ENCODE peak calls at places on chromosome 13, in eight cellular contexts. X, N, M, Q, E, O, A and V are unnamed samples.

GRCh38 chr13:70098669-70099068 is 9.0 kb upstream of the ATXN8OS start:
- DNase-seq in X (no peak), M (no peak), N (peak; percentile 31), O (no peak), A (no peak), Q (no peak), E (no peak), V (no peak)

GRCh38 chr13:43783820-43784219 is 3.0 kb downstream of the ENOX1 start:
- DNase-seq in A (no peak), Q (no peak), O (no peak), N (peak; percentile 75), E (no peak), M (no peak), X (peak; percentile 8), V (no peak)

GRCh38 chr13:36382030-36382429 is 35.8 kb upstream of the SPART start:
- DNase-seq in X (no peak), A (no peak), O (no peak), M (no peak), N (no peak), Q (no peak), E (no peak), V (no peak)

GRCh38 chr13:31951215-31951678 is 80.3 kb upstream of the FRY start:
- DNase-seq in Q (no peak), O (peak; percentile 79), A (no peak), M (no peak), N (no peak), E (no peak), X (peak; percentile 70), V (no peak)

GRCh38 chr13:35475131-35475959 is 1.1 kb downstream of the MAB21L1 start:
- DNase-seq in X (peak; percentile 16), A (peak; percentile 62), O (no peak), Q (no peak), M (no peak), N (peak; percentile 29), E (no peak), V (no peak)

GRCh38 chr13:40432018-40432978 is 234.1 kb downstream of the FOXO1 start:
- DNase-seq in M (no peak), X (no peak), E (no peak), N (no peak), O (no peak), A (no peak), Q (no peak), V (no peak)

GRCh38 chr13:99656092-99656745 is 154.9 kb downstream of the TM9SF2 start:
- DNase-seq in Q (peak; percentile 83), M (peak; percentile 58), O (no peak), X (peak; percentile 67), A (peak; percentile 80), N (peak; percentile 88), E (no peak), V (no peak)

GRCh38 chr13:31110617-31111016 is 51.1 kb downstream of the HSPH1 start:
- DNase-seq in X (no peak), O (no peak), N (no peak), A (no peak), E (no peak), M (no peak), Q (no peak), V (no peak)

GRCh38 chr13:101417043-101417406 is 717 bp upstream of the NALCN start:
- DNase-seq in A (peak; percentile 22), O (no peak), M (no peak), X (peak; percentile 84), Q (no peak), E (no peak), N (peak; percentile 69), V (no peak)

GRCh38 chr13:44801990-44802389 is 187.3 kb downstream of the NUFIP1 start:
- DNase-seq in X (peak; percentile 89), O (no peak), Q (no peak), E (peak; percentile 59), N (peak; percentile 91), M (no peak), A (peak; percentile 40), V (peak; percentile 18)

GRCh38 chr13:38951525-38952313 is 38.9 kb downstream of the STOML3 start:
- DNase-seq in E (no peak), A (no peak), N (peak; percentile 3), O (peak; percentile 58), M (no peak), X (no peak), Q (no peak), V (no peak)
- H3K4me3 ChIP-seq in E (no peak overlapping the region), A (no peak overlapping the region), N (no peak overlapping the region), O (no peak overlapping the region), M (no peak overlapping the region), X (no peak overlapping the region), Q (no peak overlapping the region), V (no peak overlapping the region)

GRCh38 chr13:97330448-97330847 is 103.5 kb upstream of the RAP2A start:
- DNase-seq in A (no peak), X (no peak), M (no peak), N (no peak), O (no peak), Q (no peak), E (no peak), V (no peak)

GRCh38 chr13:97327521-97328221 is 105.5 kb downstream of the MBNL2 start:
- DNase-seq in X (peak; percentile 16), O (no peak), A (no peak), M (no peak), Q (no peak), N (no peak), E (no peak), V (no peak)

GRCh38 chr13:97329331-97329730 is 104.6 kb upstream of the RAP2A start:
- DNase-seq in M (no peak), A (no peak), X (peak; percentile 44), Q (no peak), N (peak; percentile 72), O (no peak), E (no peak), V (no peak)

GRCh38 chr13:97327071-97327470 is 104.9 kb downstream of the MBNL2 start:
- DNase-seq in O (no peak), Q (no peak), M (no peak), A (no peak), N (no peak), X (no peak), E (no peak), V (no peak)

GRCh38 chr13:97328222-97328790 is 105.7 kb upstream of the RAP2A start:
- DNase-seq in M (no peak), X (peak; percentile 86), O (no peak), N (peak; percentile 77), E (no peak), Q (peak; percentile 87), A (peak; percentile 80), V (peak; percentile 51)
- H3K4me3 ChIP-seq in M (no peak overlapping the region), X (no peak overlapping the region), O (no peak overlapping the region), N (no peak overlapping the region), E (no peak overlapping the region), Q (no peak overlapping the region), A (no peak overlapping the region), V (no peak overlapping the region)

GRCh38 chr13:73991384-73991783 is 142.8 kb downstream of the KLF12 start:
- DNase-seq in O (no peak), M (no peak), N (no peak), A (no peak), Q (no peak), X (no peak), E (no peak), V (no peak)

GRCh38 chr13:73993661-73994060 is 140.5 kb downstream of the KLF12 start:
- DNase-seq in N (no peak), X (no peak), A (no peak), M (no peak), Q (no peak), O (no peak), E (no peak), V (no peak)

GRCh38 chr13:73989244-73989843 is 144.9 kb downstream of the KLF12 start:
- DNase-seq in X (no peak), N (no peak), E (no peak), O (no peak), M (no peak), A (no peak), Q (no peak), V (no peak)

GRCh38 chr13:73995752-73996151 is 138.5 kb downstream of the KLF12 start:
- DNase-seq in A (no peak), E (no peak), M (no peak), O (no peak), X (no peak), N (no peak), Q (no peak), V (no peak)

DNA sequence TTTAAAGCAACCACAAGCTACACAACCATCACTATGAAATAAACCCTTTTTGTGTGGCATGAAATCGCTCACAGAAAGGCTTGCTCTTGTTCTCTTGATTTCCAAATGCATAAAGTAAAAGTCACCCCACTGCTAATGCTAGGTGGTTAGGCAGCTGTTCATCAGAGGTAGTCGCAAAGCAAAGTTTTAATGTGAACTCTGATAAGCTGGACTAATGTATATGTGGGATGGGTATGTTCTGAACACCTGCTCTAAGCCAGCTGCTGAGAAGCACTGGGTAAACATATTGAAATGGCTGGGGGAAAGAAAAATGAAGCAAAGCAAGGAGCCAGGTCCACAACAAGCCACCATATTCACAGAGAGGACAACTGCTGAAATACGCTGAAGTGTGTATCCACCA is 142.3 kb downstream of the KLF12 start:
- DNase-seq in Q (no peak), X (no peak), O (no peak), M (no peak), A (no peak), N (no peak), E (no peak), V (no peak)
- H3K4me3 ChIP-seq in Q (no peak overlapping the region), X (no peak overlapping the region), O (no peak overlapping the region), M (no peak overlapping the region), A (no peak overlapping the region), N (no peak overlapping the region), E (no peak overlapping the region), V (no peak overlapping the region)

GRCh38 chr13:76722782-76723181 is 163.4 kb downstream of the KCTD12 start:
- DNase-seq in X (no peak), N (no peak), O (no peak), A (no peak), M (no peak), Q (no peak), E (no peak), V (no peak)

GRCh38 chr13:76720827-76721226 is 165.4 kb downstream of the KCTD12 start:
- DNase-seq in E (no peak), N (no peak), A (no peak), X (no peak), O (no peak), M (no peak), Q (no peak), V (no peak)

GRCh38 chr13:76720416-76720815 is 165.8 kb downstream of the KCTD12 start:
- DNase-seq in O (no peak), M (no peak), E (no peak), N (peak; percentile 26), Q (no peak), A (no peak), X (no peak), V (no peak)

GRCh38 chr13:76725211-76725610 is 161.0 kb downstream of the KCTD12 start:
- DNase-seq in E (peak; percentile 47), A (peak; percentile 47), M (no peak), N (peak; percentile 78), Q (no peak), O (no peak), X (peak; percentile 49), V (peak; percentile 38)

DNA sequence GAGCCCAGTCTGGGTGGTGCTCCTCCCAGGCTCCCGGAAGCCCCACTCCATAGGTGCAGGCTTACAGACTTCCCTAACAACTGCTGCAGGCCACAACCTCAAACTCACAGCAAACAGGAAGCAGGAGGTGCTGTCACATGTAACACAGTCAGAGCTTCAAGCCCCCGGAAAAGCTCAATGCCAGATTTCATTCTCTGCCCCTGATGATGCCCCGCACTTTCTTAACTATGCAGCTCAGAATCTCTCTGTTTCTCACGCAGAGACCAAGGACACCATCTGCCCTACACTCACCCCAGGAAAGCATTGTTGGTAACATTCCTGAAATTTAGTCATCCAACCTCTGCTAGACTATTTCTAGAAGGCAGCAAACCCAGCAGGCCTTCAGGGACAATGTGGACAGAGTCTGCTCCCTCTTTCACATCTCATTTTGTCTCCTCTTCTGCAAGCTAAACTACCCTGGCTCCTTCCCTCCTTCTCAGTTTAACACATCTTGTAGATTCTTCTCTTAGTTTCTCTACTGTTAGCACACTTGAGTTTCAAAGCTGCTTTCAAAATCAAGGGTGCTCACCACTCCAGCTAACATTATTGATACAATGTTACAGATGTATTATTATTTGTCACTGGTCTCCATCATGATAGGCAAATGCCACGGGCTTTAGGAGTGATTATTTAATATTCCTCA is 162.5 kb downstream of the KCTD12 start:
- DNase-seq in E (peak; percentile 86), O (no peak), N (peak; percentile 91), M (no peak), Q (peak; percentile 42), X (peak; percentile 89), A (peak; percentile 85), V (peak; percentile 78)
- H3K4me3 ChIP-seq in E (no peak overlapping the region), O (no peak overlapping the region), N (no peak overlapping the region), M (peak overlapping the region; percentile 22), Q (no peak overlapping the region), X (no peak overlapping the region), A (no peak overlapping the region), V (no peak overlapping the region)